ENCODE peak calls at places on chromosomes 2 and 18, in nine cellular contexts. G is CD4-positive, alpha-beta T cell; W is neural crest cell; D is AG10803; K is choroid plexus epithelial cell; F is GM13976; T is fibroblast of mammary gland; I is adrenal gland; H is bronchial epithelial cell. N is an unnamed sample.

GRCh38 chr2:203846490-203847105 is 21.0 kb upstream of the CTLA4 start:
- DNase-seq in G (no peak), W (no peak), D (no peak), K (no peak), F (no peak), T (peak), I (no peak), H (no peak), N (no peak)

GRCh38 chr2:170155022-170155722 is 22.8 kb upstream of the MYO3B start:
- DNase-seq in G (no peak), W (no peak), D (peak), K (peak), F (no peak), T (peak), I (no peak), H (peak), N (no peak)

GRCh38 chr18:31454066-31454708 is 6.6 kb downstream of the DSG3 start:
- DNase-seq in G (no peak), W (no peak), D (peak), K (peak), F (no peak), T (peak), I (peak), H (peak), N (no peak)

GRCh38 chr2:160703648-160704585 is 210.3 kb upstream of the RBMS1 start:
- DNase-seq in G (peak), W (peak), D (peak), K (no peak), F (no peak), T (no peak), I (peak), H (no peak), N (peak)

GRCh38 chr2:164447660-164448059 is 173.6 kb downstream of the GRB14 start:
- DNase-seq in G (no peak), W (no peak), D (no peak), K (no peak), F (no peak), T (no peak), I (no peak), H (no peak), N (no peak)

GRCh38 chr2:219570194-219570923 is 980 bp downstream of the OBSL1 start:
- DNase-seq in G (no peak), W (no peak), D (peak), K (no peak), F (no peak), T (peak), I (peak), H (peak), N (no peak)

GRCh38 chr2:140695163-140695562 is 1435.7 kb downstream of the LRP1B start:
- DNase-seq in G (no peak), W (no peak), D (peak), K (peak), F (no peak), T (peak), I (no peak), H (peak), N (no peak)

GRCh38 chr2:69089244-69089643 is 76.3 kb downstream of the ANTXR1 start:
- DNase-seq in G (no peak), W (no peak), D (peak), K (peak), F (no peak), T (peak), I (no peak), H (no peak), N (no peak)

GRCh38 chr2:54572636-54573531 is 116.8 kb downstream of the SPTBN1 start:
- DNase-seq in G (peak), W (no peak), D (no peak), K (peak), F (no peak), T (peak), I (no peak), H (peak), N (no peak)

GRCh38 chr2:152525277-152525838 is 190.4 kb downstream of the FMNL2 start:
- DNase-seq in G (no peak), W (no peak), D (peak), K (peak), F (no peak), T (peak), I (peak), H (peak), N (no peak)

GRCh38 chr18:28781616-28782362 is 604.9 kb upstream of the CDH2 start:
- DNase-seq in G (no peak), W (no peak), D (no peak), K (no peak), F (no peak), T (no peak), I (no peak), H (no peak), N (no peak)

GRCh38 chr2:215680605-215681598 is 245.0 kb upstream of the FN1 start:
- DNase-seq in G (peak), W (no peak), D (peak), K (peak), F (no peak), T (peak), I (peak), H (peak), N (peak)

GRCh38 chr2:8004250-8004681 is 677.6 kb upstream of the ID2 start:
- DNase-seq in G (no peak), W (no peak), D (peak), K (peak), F (peak), T (peak), I (peak), H (peak), N (peak)

GRCh38 chr2:20483496-20483895 is 36.6 kb downstream of the RHOB start:
- DNase-seq in G (no peak), W (no peak), D (no peak), K (peak), F (no peak), T (peak), I (no peak), H (no peak), N (no peak)

GRCh38 chr2:206981089-206981674 is 41.9 kb downstream of the CPO start:
- DNase-seq in G (no peak), W (no peak), D (no peak), K (no peak), F (no peak), T (no peak), I (peak), H (no peak), N (no peak)

GRCh38 chr2:99420031-99420430 is 69.8 kb downstream of the REV1 start:
- DNase-seq in G (no peak), W (no peak), D (peak), K (peak), F (no peak), T (no peak), I (no peak), H (no peak), N (no peak)

GRCh38 chr2:120382541-120383144 is 36.7 kb downstream of the INHBB start:
- DNase-seq in G (no peak), W (no peak), D (no peak), K (no peak), F (no peak), T (no peak), I (no peak), H (no peak), N (no peak)

GRCh38 chr2:125281242-125281641 is 1256.2 kb downstream of the CNTNAP5 start:
- DNase-seq in G (no peak), W (no peak), D (no peak), K (no peak), F (no peak), T (no peak), I (no peak), H (no peak), N (no peak)

GRCh38 chr2:101516833-101517690 is 42.1 kb upstream of the RFX8 start:
- DNase-seq in G (no peak), W (no peak), D (peak), K (peak), F (no peak), T (peak), I (no peak), H (peak), N (peak)

GRCh38 chr2:227033471-227034148 is 130.4 kb downstream of the COL4A4 start:
- DNase-seq in G (peak), W (peak), D (peak), K (peak), F (peak), T (peak), I (peak), H (peak), N (no peak)

GRCh38 chr18:35127201-35127600 is 86.0 kb downstream of the MAPRE2 start:
- DNase-seq in G (no peak), W (no peak), D (no peak), K (peak), F (no peak), T (peak), I (no peak), H (no peak), N (no peak)

GRCh38 chr18:36450264-36450663 is 152.8 kb downstream of the FHOD3 start:
- DNase-seq in G (no peak), W (no peak), D (no peak), K (no peak), F (no peak), T (peak), I (no peak), H (no peak), N (no peak)

GRCh38 chr18:25669741-25670140 is 317.8 kb upstream of the ZNF521 start:
- DNase-seq in G (no peak), W (no peak), D (peak), K (peak), F (no peak), T (peak), I (peak), H (no peak), N (no peak)

GRCh38 chr2:29697181-29697580 is 224.2 kb downstream of the ALK start:
- DNase-seq in G (no peak), W (no peak), D (no peak), K (no peak), F (no peak), T (no peak), I (no peak), H (no peak), N (no peak)

GRCh38 chr2:95270541-95271081 is 3.6 kb upstream of the PROM2 start:
- DNase-seq in G (no peak), W (no peak), D (no peak), K (no peak), F (no peak), T (no peak), I (no peak), H (no peak), N (no peak)

GRCh38 chr18:27808678-27809077 is 368.3 kb downstream of the CDH2 start:
- DNase-seq in G (no peak), W (no peak), D (no peak), K (peak), F (no peak), T (peak), I (no peak), H (no peak), N (no peak)

GRCh38 chr2:191255271-191255670 is 10.1 kb downstream of the MYO1B start:
- DNase-seq in G (no peak), W (no peak), D (no peak), K (no peak), F (no peak), T (no peak), I (no peak), H (no peak), N (no peak)

GRCh38 chr18:11407900-11408299 is 201.5 kb upstream of the SLC35G4 start:
- DNase-seq in G (no peak), W (no peak), D (peak), K (peak), F (no peak), T (peak), I (no peak), H (no peak), N (no peak)

GRCh38 chr18:41323044-41323443 is 632.0 kb upstream of the PIK3C3 start:
- DNase-seq in G (no peak), W (no peak), D (no peak), K (peak), F (no peak), T (no peak), I (no peak), H (peak), N (no peak)

GRCh38 chr2:108924444-108925251 is 64.4 kb downstream of the EDAR start:
- DNase-seq in G (no peak), W (no peak), D (no peak), K (no peak), F (no peak), T (no peak), I (no peak), H (no peak), N (peak)

GRCh38 chr2:183126635-183127034 is 2.4 kb downstream of the NUP35 start:
- DNase-seq in G (no peak), W (no peak), D (no peak), K (no peak), F (no peak), T (peak), I (no peak), H (no peak), N (no peak)

GRCh38 chr2:48131503-48132293 is 225.4 kb upstream of the FBXO11 start:
- DNase-seq in G (no peak), W (no peak), D (peak), K (peak), F (no peak), T (peak), I (no peak), H (peak), N (no peak)

GRCh38 chr18:10750386-10751035 is 224.7 kb downstream of the NAPG start:
- DNase-seq in G (no peak), W (no peak), D (no peak), K (no peak), F (no peak), T (no peak), I (peak), H (peak), N (no peak)

GRCh38 chr2:111662771-111663470 is 221.1 kb downstream of the ANAPC1 start:
- DNase-seq in G (no peak), W (no peak), D (no peak), K (peak), F (peak), T (peak), I (no peak), H (peak), N (peak)

GRCh38 chr2:16319425-16320245 is 346.0 kb downstream of the CYRIA start:
- DNase-seq in G (no peak), W (no peak), D (no peak), K (no peak), F (no peak), T (no peak), I (no peak), H (no peak), N (no peak)

GRCh38 chr18:76689646-76690264 is 132.6 kb upstream of the ZNF236 start:
- DNase-seq in G (no peak), W (no peak), D (no peak), K (no peak), F (no peak), T (no peak), I (no peak), H (no peak), N (no peak)
- TF ChIP-seq CTCF in G (no peak), W (peak), D (no peak), K (peak), F (no peak), T (peak), I (no peak), H (no peak), N (no peak)

GRCh38 chr2:165666605-165667004 is 127.4 kb downstream of the GALNT3 start:
- DNase-seq in G (no peak), W (no peak), D (no peak), K (no peak), F (no peak), T (no peak), I (no peak), H (no peak), N (no peak)
- TF ChIP-seq CTCF in G (no peak), W (no peak), D (no peak), K (no peak), F (no peak), T (no peak), I (no peak), H (no peak), N (no peak)

GRCh38 chr2:2101924-2102323 is 229.2 kb downstream of the MYT1L start:
- DNase-seq in G (no peak), W (no peak), D (no peak), K (peak), F (no peak), T (peak), I (no peak), H (peak), N (no peak)
- TF ChIP-seq CTCF in G (no peak), W (peak), D (no peak), K (peak), F (no peak), T (no peak), I (no peak), H (no peak), N (no peak)

GRCh38 chr2:239365782-239366435 is 34.9 kb downstream of the HDAC4 start:
- DNase-seq in G (no peak), W (no peak), D (no peak), K (no peak), F (no peak), T (no peak), I (no peak), H (no peak), N (no peak)

GRCh38 chr2:239365071-239365781 is 35.6 kb downstream of the HDAC4 start:
- DNase-seq in G (no peak), W (no peak), D (no peak), K (no peak), F (no peak), T (no peak), I (no peak), H (no peak), N (no peak)

GRCh38 chr2:239362497-239362896 is 38.3 kb downstream of the HDAC4 start:
- DNase-seq in G (no peak), W (no peak), D (no peak), K (no peak), F (no peak), T (no peak), I (no peak), H (no peak), N (no peak)

GRCh38 chr2:239366740-239367139 is 34.1 kb downstream of the HDAC4 start:
- DNase-seq in G (no peak), W (no peak), D (no peak), K (no peak), F (no peak), T (no peak), I (no peak), H (no peak), N (no peak)

GRCh38 chr2:239363946-239364637 is 36.7 kb downstream of the HDAC4 start:
- DNase-seq in G (peak), W (no peak), D (no peak), K (no peak), F (no peak), T (no peak), I (no peak), H (no peak), N (no peak)
- TF ChIP-seq CTCF in G (no peak), W (no peak), D (no peak), K (no peak), F (no peak), T (no peak), I (no peak), H (no peak), N (no peak)

N was measured in CD14-positive monocyte.